ENCODE peak calls at places on chromosomes 13 and 19, in six cellular contexts. O is heart right ventricle; X is psoas muscle; W is endodermal cell; N is CD8-positive, alpha-beta T cell; S is adrenal gland. Z is an unnamed sample. For H3K4me1 and H3K27me3, the result is how much of the 10 kb centered on the place peaks cover.

GRCh38 chr13:20118268-20119140 is 42.3 kb downstream of the GJA3 start:
- DNase-seq in O (peak), X (peak), W (peak), N (peak), S (peak), Z (peak)

GRCh38 chr19:16613841-16614240 is 14.2 kb downstream of the MED26 start:
- DNase-seq in O (no peak), X (peak), W (no peak), N (no peak), S (no peak), Z (no peak)

GRCh38 chr19:7927605-7928333 is 1.8 kb upstream of the CTXN1 start:
- DNase-seq in O (no peak), X (peak), W (no peak), N (no peak), S (peak), Z (peak)

GRCh38 chr13:114134111-114134943 is 1.9 kb upstream of the RASA3 start:
- DNase-seq in O (no peak), X (peak), W (peak), N (no peak), S (no peak), Z (no peak)

GRCh38 chr13:45833663-45834062 is 17.9 kb downstream of the SIAH3 start:
- DNase-seq in O (peak), X (peak), W (no peak), N (no peak), S (peak), Z (no peak)

GRCh38 chr19:41694831-41695635 is 7.0 kb upstream of the CEACAM7 start:
- DNase-seq in O (no peak), X (no peak), W (no peak), N (no peak), S (no peak), Z (no peak)

GRCh38 chr13:56932104-56932503 is 208.6 kb upstream of the PRR20A start:
- DNase-seq in O (no peak), X (no peak), W (no peak), N (no peak), S (no peak), Z (no peak)

GRCh38 chr13:83882626-83882959 is 319 bp upstream of the SLITRK1 start:
- DNase-seq in O (no peak), X (no peak), W (no peak), N (no peak), S (no peak), Z (no peak)

GRCh38 chr19:44692379-44692721 is 6.6 kb upstream of the CEACAM16 start:
- DNase-seq in O (no peak), X (no peak), W (no peak), N (no peak), S (no peak), Z (no peak)
- H3K27ac ChIP-seq in O (peak), X (no peak), W (no peak), N (peak), S (peak), Z (no peak)

GRCh38 chr13:27909378-27909777 is 10.4 kb upstream of the PDX1 start:
- DNase-seq in O (no peak), X (no peak), W (no peak), N (no peak), S (no peak), Z (no peak)

GRCh38 chr13:27905650-27906049 is 14.2 kb upstream of the PDX1 start:
- DNase-seq in O (no peak), X (no peak), W (no peak), N (no peak), S (no peak), Z (no peak)

GRCh38 chr13:27913116-27913515 is 6.7 kb upstream of the PDX1 start:
- DNase-seq in O (no peak), X (no peak), W (no peak), N (no peak), S (no peak), Z (no peak)

GRCh38 chr13:27911499-27911898 is 8.3 kb upstream of the PDX1 start:
- DNase-seq in O (no peak), X (no peak), W (no peak), N (no peak), S (no peak), Z (no peak)

DNA sequence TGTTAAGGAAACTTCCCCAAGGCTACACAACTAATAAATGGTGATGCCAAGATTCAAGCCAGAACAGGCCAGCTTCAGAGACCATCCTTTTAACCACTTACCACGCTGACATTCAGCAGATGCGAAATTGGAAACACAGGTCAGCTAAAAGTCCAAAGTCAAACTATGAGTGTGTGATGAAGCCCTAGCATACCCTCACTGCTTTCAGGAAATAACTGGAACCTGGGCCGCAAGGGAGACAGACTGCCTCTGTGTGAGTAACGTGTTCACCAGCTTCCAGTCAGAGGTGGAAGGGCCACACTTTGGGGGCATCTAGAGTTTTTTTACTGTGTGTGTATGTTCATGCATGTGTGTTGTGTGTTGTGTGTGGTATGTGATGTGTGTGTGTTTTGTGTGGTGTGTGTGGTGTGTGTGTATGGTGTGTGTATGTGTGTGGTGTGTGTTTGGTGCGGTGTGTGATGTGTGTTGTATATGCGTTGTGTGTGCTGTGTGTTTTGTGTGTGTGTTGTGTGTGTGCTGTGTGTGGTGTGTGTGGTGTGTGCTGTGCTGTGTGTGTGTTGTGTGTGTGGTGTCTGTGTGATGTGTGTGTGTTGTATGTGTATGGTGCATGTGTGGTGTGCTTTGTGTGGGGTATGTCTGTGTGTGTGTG is 12.5 kb upstream of the PDX1 start:
- DNase-seq in O (no peak), X (no peak), W (no peak), N (no peak), S (no peak), Z (no peak)
- H3K4me1 ChIP-seq in O (under half), X (under half), W (under half), N (under half), S (under half), Z (under half)

GRCh38 chr19:40555978-40556689 is 20.5 kb upstream of the SHKBP1 start:
- DNase-seq in O (no peak), X (no peak), W (peak), N (no peak), S (no peak), Z (no peak)

GRCh38 chr19:40550951-40551350 is 25.7 kb upstream of the SHKBP1 start:
- DNase-seq in O (no peak), X (no peak), W (peak), N (no peak), S (no peak), Z (no peak)

GRCh38 chr19:40556953-40557530 is 19.6 kb upstream of the SHKBP1 start:
- DNase-seq in O (no peak), X (no peak), W (peak), N (no peak), S (no peak), Z (no peak)

GRCh38 chr19:40552848-40553247 is 23.8 kb upstream of the SHKBP1 start:
- DNase-seq in O (no peak), X (no peak), W (no peak), N (no peak), S (no peak), Z (no peak)

GRCh38 chr19:40553885-40554857 is 22.5 kb upstream of the SHKBP1 start:
- DNase-seq in O (no peak), X (no peak), W (peak), N (no peak), S (no peak), Z (no peak)
- H3K27me3 ChIP-seq in O (under half), X (under half), W (half or more), N (under half), S (under half), Z (under half)

DNA sequence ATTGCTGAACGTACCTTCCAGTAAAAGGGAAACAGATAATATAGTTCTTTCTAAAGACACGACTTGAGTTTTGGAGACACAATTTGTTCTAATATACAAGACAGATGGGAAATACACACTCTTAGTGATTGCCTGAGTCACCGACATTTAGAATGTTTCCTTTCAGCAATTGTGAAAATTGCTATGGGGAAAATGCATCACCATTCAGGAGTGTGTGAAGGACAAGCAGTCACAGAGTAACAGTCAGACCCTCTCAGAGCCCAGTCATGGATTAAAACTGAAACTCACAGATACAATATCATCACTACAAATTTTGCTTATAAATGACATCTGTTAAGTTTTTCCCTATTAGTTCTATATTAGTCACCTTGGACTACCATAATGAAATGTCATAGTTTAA is 286.1 kb downstream of the SPRY2 start:
- DNase-seq in O (no peak), X (no peak), W (no peak), N (no peak), S (no peak), Z (no peak)
- H3K27ac ChIP-seq in O (no peak), X (no peak), W (no peak), N (no peak), S (no peak), Z (no peak)

GRCh38 chr19:45125975-45126493 is 33.1 kb downstream of the PPP1R37 start:
- DNase-seq in O (peak), X (peak), W (peak), N (peak), S (peak), Z (no peak)
- H3K4me1 ChIP-seq in O (under half), X (under half), W (under half), N (under half), S (under half), Z (under half)

Z was measured in aorta.